ENCODE peak calls at places on chromosome 2, in four cellular contexts. One of them, this sample, is unnamed.

GRCh38 chr2:196963961-196964360 is 37.5 kb upstream of the PGAP1 start:
- DNase-seq in GM12878: no peak
- DNase-seq in K562: no peak
- DNase-seq in HCT116: no peak
- DNase-seq in this sample: no peak

GRCh38 chr2:8487461-8487932 is 194.4 kb upstream of the ID2 start:
- DNase-seq in K562: no peak
- DNase-seq in GM12878: no peak
- DNase-seq in HCT116: no peak
- DNase-seq in this sample: no peak

GRCh38 chr2:96895709-96896651 is 26.1 kb upstream of the SEMA4C start:
- DNase-seq in K562: peak; percentile 59
- DNase-seq in HCT116: no peak
- DNase-seq in GM12878: no peak
- DNase-seq in this sample: no peak

GRCh38 chr2:191846787-191847620 is at the start of gene CAVIN2:
- DNase-seq in HCT116: no peak
- DNase-seq in K562: peak; percentile 14
- DNase-seq in GM12878: peak; percentile 5
- DNase-seq in this sample: no peak

GRCh38 chr2:51490576-51491234 is 458.8 kb upstream of the NRXN1 start:
- DNase-seq in K562: no peak
- DNase-seq in HCT116: no peak
- DNase-seq in GM12878: no peak
- DNase-seq in this sample: no peak

GRCh38 chr2:208042041-208042440 is 16.7 kb upstream of the PLEKHM3 start:
- DNase-seq in K562: no peak
- DNase-seq in GM12878: no peak
- DNase-seq in HCT116: no peak
- DNase-seq in this sample: no peak

GRCh38 chr2:219688560-219689445 is 61.4 kb downstream of the SLC4A3 start:
- DNase-seq in K562: no peak
- DNase-seq in GM12878: no peak
- DNase-seq in HCT116: peak; percentile 76
- DNase-seq in this sample: no peak

GRCh38 chr2:204982303-204982702 is 437.0 kb downstream of the PARD3B start:
- DNase-seq in HCT116: no peak
- DNase-seq in GM12878: no peak
- DNase-seq in K562: peak; percentile 8
- DNase-seq in this sample: no peak

GRCh38 chr2:65061146-65061909 is 5.1 kb downstream of the CEP68 start:
- DNase-seq in K562: no peak
- DNase-seq in HCT116: no peak
- DNase-seq in GM12878: no peak
- DNase-seq in this sample: no peak

GRCh38 chr2:67616749-67617148 is 219.6 kb downstream of the ETAA1 start:
- DNase-seq in K562: no peak
- DNase-seq in GM12878: peak; percentile 9
- DNase-seq in HCT116: no peak
- DNase-seq in this sample: no peak

GRCh38 chr2:38797276-38797675 is 19.3 kb downstream of the GEMIN6 start:
- DNase-seq in GM12878: no peak
- DNase-seq in K562: no peak
- DNase-seq in HCT116: no peak
- DNase-seq in this sample: no peak

GRCh38 chr2:5691659-5692529 is at the start of gene SOX11:
- DNase-seq in K562: no peak
- DNase-seq in HCT116: no peak
- DNase-seq in GM12878: no peak
- DNase-seq in this sample: peak; percentile 74

GRCh38 chr2:113877651-113878594 is 12.0 kb upstream of the ACTR3 start:
- DNase-seq in K562: peak; percentile 53
- DNase-seq in GM12878: no peak
- DNase-seq in HCT116: peak; percentile 85
- DNase-seq in this sample: no peak

GRCh38 chr2:220899492-220899891 is 672.6 kb downstream of the EPHA4 start:
- DNase-seq in K562: no peak
- DNase-seq in GM12878: no peak
- DNase-seq in HCT116: no peak
- DNase-seq in this sample: no peak

GRCh38 chr2:101515512-101515911 is 40.6 kb upstream of the RFX8 start:
- DNase-seq in K562: no peak
- DNase-seq in GM12878: no peak
- DNase-seq in HCT116: no peak
- DNase-seq in this sample: no peak

GRCh38 chr2:159362816-159363251 is 76.3 kb upstream of the WDSUB1 start:
- DNase-seq in K562: no peak
- DNase-seq in GM12878: no peak
- DNase-seq in HCT116: no peak
- DNase-seq in this sample: no peak

GRCh38 chr2:55843992-55844345 is 79.6 kb downstream of the EFEMP1 start:
- DNase-seq in HCT116: no peak
- DNase-seq in GM12878: no peak
- DNase-seq in K562: no peak
- DNase-seq in this sample: no peak

GRCh38 chr2:128053331-128053730 is 25.5 kb upstream of the SAP130 start:
- DNase-seq in HCT116: no peak
- DNase-seq in GM12878: no peak
- DNase-seq in K562: no peak
- DNase-seq in this sample: no peak

GRCh38 chr2:3293221-3293620 is 84.4 kb downstream of the EIPR1 start:
- DNase-seq in HCT116: no peak
- DNase-seq in GM12878: no peak
- DNase-seq in K562: no peak
- DNase-seq in this sample: no peak

GRCh38 chr2:13605266-13605665 is 888.5 kb downstream of the TRIB2 start:
- DNase-seq in GM12878: no peak
- DNase-seq in K562: no peak
- DNase-seq in HCT116: no peak
- DNase-seq in this sample: no peak

GRCh38 chr2:72719416-72719815 is 106.4 kb downstream of the EXOC6B start:
- DNase-seq in GM12878: no peak
- DNase-seq in HCT116: no peak
- DNase-seq in K562: no peak
- DNase-seq in this sample: no peak
- TF ChIP-seq RAD21 in GM12878: no peak
- TF ChIP-seq RAD21 in HCT116: no peak
- TF ChIP-seq RAD21 in K562: no peak
- TF ChIP-seq RAD21 in this sample: no peak

DNA sequence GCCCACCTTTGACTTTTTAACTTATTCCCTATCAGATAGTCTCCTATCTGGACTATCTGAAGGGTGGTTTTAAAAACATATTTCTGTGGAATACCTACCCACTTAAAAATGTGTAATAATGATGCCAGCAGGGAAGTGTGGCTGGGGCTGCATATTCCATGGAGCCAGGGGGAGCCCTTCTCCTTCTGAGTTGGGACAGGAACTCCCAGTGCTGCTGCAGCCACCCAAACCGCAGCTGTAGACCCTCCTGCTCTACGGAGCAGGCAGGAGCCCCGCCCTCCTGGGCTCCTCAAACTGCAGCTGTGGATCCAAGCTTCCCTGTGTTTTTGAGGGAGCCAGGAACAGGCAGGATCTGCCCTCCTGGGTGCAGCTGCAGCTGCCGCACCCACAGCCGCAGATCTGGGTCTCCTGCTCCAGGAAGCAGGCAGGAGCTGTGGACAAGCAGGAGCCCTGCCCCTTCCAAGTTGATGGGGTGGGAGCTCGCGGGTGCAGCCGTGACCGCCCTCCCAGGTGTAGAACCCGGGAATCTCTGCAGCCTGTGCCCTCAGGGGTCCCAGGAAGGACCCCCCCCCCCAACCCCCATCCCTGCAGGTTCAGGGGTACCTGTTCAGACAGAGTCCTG is 57.8 kb downstream of the PDK1 start:
- DNase-seq in K562: no peak
- DNase-seq in GM12878: no peak
- DNase-seq in HCT116: no peak
- DNase-seq in this sample: no peak
- TF ChIP-seq EGR1 in K562: no peak
- TF ChIP-seq EGR1 in GM12878: no peak
- TF ChIP-seq EGR1 in HCT116: no peak
- TF ChIP-seq EGR1 in this sample: no peak

DNA sequence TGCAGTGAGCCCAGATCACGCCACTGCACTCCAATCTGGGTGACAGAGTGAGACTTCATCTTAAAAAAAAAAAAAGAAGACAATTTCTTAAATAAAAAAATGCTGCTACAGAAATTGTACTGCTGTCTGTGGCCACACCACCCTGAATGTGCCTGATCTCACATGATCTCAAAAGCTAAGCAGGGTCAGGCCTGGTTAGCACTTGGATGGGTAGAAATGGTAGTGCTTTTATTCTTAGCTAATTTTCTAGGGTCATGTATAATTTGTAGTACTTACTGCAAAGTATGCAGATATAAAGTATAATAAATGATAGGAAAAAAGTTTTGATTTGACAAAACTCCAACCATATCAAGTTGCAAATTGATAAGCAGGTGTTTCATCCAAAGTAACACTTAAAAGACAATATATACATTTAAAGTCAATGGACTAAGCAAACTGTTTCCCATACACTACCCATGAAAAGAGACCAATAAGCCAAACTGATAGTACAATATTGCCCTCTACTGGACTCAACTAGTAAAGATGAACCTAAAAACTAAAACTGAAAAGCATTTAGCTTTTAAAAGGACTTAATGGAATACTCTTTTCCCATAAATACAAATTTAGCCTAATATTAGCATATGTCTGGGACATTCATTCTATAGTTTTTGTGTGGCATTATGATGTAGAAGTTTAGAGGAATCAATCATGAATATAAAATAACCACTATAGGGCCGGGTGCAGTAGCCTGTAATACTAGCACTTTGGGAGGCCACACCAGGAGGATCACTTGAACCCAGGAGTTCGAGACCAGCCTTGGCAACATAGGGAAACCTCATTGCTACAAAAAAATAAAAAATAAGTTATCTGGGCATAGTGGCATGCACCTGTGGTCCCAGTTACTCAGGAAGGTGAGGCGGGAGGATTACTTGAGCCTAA is 18.6 kb upstream of the PEX13 start:
- DNase-seq in HCT116: no peak
- DNase-seq in GM12878: no peak
- DNase-seq in K562: peak; percentile 29
- DNase-seq in this sample: no peak
- TF ChIP-seq RAD21 in HCT116: peak; percentile 87
- TF ChIP-seq RAD21 in GM12878: peak; percentile 89
- TF ChIP-seq RAD21 in K562: peak; percentile 82
- TF ChIP-seq RAD21 in this sample: peak; percentile 73

GRCh38 chr2:45747363-45747762 is 95.9 kb downstream of the PRKCE start:
- DNase-seq in HCT116: no peak
- DNase-seq in GM12878: no peak
- DNase-seq in K562: no peak
- DNase-seq in this sample: no peak

GRCh38 chr2:45741451-45741850 is 90.0 kb downstream of the PRKCE start:
- DNase-seq in K562: no peak
- DNase-seq in GM12878: no peak
- DNase-seq in HCT116: no peak
- DNase-seq in this sample: no peak

GRCh38 chr2:45745231-45745630 is 93.8 kb downstream of the PRKCE start:
- DNase-seq in K562: no peak
- DNase-seq in GM12878: no peak
- DNase-seq in HCT116: no peak
- DNase-seq in this sample: no peak

GRCh38 chr2:45746888-45747287 is 95.4 kb downstream of the PRKCE start:
- DNase-seq in K562: no peak
- DNase-seq in GM12878: no peak
- DNase-seq in HCT116: no peak
- DNase-seq in this sample: no peak

GRCh38 chr2:45743531-45744391 is 92.3 kb downstream of the PRKCE start:
- DNase-seq in HCT116: no peak
- DNase-seq in GM12878: no peak
- DNase-seq in K562: no peak
- DNase-seq in this sample: no peak
- TF ChIP-seq EGR1 in HCT116: no peak
- TF ChIP-seq EGR1 in GM12878: no peak
- TF ChIP-seq EGR1 in K562: no peak
- TF ChIP-seq EGR1 in this sample: no peak

GRCh38 chr2:238415036-238415764 is 11.5 kb upstream of the ASB1 start:
- DNase-seq in GM12878: no peak
- DNase-seq in K562: no peak
- DNase-seq in HCT116: no peak
- DNase-seq in this sample: no peak
- TF ChIP-seq RAD21 in GM12878: no peak
- TF ChIP-seq RAD21 in K562: no peak
- TF ChIP-seq RAD21 in HCT116: no peak
- TF ChIP-seq RAD21 in this sample: peak; percentile 36

DNA sequence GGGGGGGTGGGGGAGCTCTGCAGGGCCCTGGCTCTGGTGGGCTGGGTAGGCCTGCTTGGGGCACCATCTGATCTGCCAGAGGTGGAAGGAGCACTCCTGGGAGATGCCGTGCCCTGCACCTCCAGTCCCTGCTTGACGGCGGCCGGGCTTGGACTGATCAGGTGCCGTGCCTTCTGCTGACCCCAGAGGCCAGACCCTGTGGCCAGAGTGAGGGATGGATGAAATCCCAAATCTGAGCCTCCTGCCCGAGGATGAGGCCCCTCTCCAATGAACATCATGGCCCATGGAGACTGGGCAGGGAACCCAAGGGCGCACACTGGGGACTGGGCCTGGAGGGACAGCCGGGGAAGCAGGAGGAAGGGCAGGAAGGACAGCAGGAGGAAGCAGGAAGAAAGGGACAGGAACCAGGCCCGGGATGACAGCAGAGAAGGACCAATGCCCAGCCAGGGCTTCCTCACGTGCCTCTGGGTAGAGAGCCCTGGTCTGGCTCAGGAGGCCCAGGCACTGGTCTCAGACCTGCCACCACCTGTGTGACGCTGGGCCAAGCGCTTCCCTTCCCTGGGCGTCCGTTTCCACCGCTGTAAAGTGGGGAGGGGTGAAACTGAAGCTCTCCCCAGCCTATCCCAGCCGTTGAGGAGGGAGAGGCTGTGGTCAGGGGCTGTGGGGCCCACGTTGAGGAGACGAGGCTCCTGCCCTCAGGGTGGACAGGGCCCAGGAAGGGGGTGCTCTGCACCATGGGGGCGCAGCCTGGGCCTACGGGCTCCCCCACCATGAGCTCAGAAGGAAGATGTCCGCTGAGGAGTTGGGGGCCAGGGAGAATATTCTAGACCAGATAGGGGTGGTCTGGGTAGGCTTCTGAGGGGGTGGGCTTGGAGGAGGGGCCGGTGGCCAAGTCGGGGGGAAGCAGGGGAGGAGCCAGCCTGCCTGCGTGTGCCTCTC is 1.0 kb upstream of the GPR35 start:
- DNase-seq in HCT116: no peak
- DNase-seq in K562: no peak
- DNase-seq in GM12878: no peak
- DNase-seq in this sample: no peak
- TF ChIP-seq EGR1 in HCT116: no peak
- TF ChIP-seq EGR1 in K562: no peak
- TF ChIP-seq EGR1 in GM12878: no peak
- TF ChIP-seq EGR1 in this sample: no peak